ENCODE peak calls at places on chromosomes 6 and 20, in four cellular contexts. Q is HCT116, J is GM12878, P is K562. W is an unnamed sample.

GRCh38 chr6:112827793-112828192 is 480.7 kb downstream of the RFPL4B start:
- DNase-seq in Q (no peak), J (peak; percentile 62), P (no peak), W (no peak)

GRCh38 chr6:34393191-34393967 is 910 bp upstream of the NUDT3 start:
- DNase-seq in Q (no peak), J (no peak), P (no peak), W (no peak)

GRCh38 chr6:140669321-140669720 is 1294.9 kb upstream of the CITED2 start:
- DNase-seq in Q (no peak), J (no peak), P (no peak), W (no peak)

GRCh38 chr6:130815200-130816071 is 11.8 kb upstream of the SMLR1 start:
- DNase-seq in Q (no peak), J (no peak), P (no peak), W (no peak)

GRCh38 chr20:48788486-48789072 is 39.2 kb downstream of the PREX1 start:
- DNase-seq in Q (no peak), J (peak; percentile 94), P (no peak), W (no peak)

GRCh38 chr6:147170269-147170668 is 33.9 kb upstream of the STXBP5 start:
- DNase-seq in Q (no peak), J (no peak), P (no peak), W (no peak)

GRCh38 chr20:48629069-48629959 is 198.5 kb downstream of the PREX1 start:
- DNase-seq in Q (no peak), J (no peak), P (no peak), W (no peak)

GRCh38 chr6:112205521-112206458 is 48.6 kb downstream of the LAMA4 start:
- DNase-seq in Q (no peak), J (no peak), P (no peak), W (peak; percentile 19)

GRCh38 chr6:133769463-133769862 is 119.5 kb upstream of the TCF21 start:
- DNase-seq in Q (no peak), J (no peak), P (no peak), W (no peak)

GRCh38 chr6:21109421-21110178 is 484.0 kb upstream of the SOX4 start:
- DNase-seq in Q (peak; percentile 90), J (peak; percentile 19), P (peak; percentile 23), W (no peak)

GRCh38 chr6:393391-394221 is 2.1 kb downstream of the IRF4 start:
- DNase-seq in Q (no peak), J (no peak), P (no peak), W (no peak)

GRCh38 chr6:41621367-41621766 is 16.9 kb upstream of the MDFI start:
- DNase-seq in Q (no peak), J (no peak), P (no peak), W (no peak)

GRCh38 chr6:18211338-18211737 is 53.0 kb downstream of the DEK start:
- DNase-seq in Q (no peak), J (peak; percentile 91), P (no peak), W (peak; percentile 23)

GRCh38 chr6:17334265-17334664 is 53.1 kb downstream of the RBM24 start:
- DNase-seq in Q (no peak), J (no peak), P (no peak), W (no peak)

GRCh38 chr6:29926795-29927427 is 15.4 kb upstream of the HLA-A start:
- DNase-seq in Q (no peak), J (no peak), P (no peak), W (no peak)

GRCh38 chr6:155861821-155862220 is 406.2 kb upstream of the NOX3 start:
- DNase-seq in Q (no peak), J (no peak), P (no peak), W (no peak)

GRCh38 chr6:135257641-135258405 is 76.7 kb downstream of the MYB start:
- DNase-seq in Q (no peak), J (no peak), P (no peak), W (no peak)

GRCh38 chr6:37381579-37381978 is 27.8 kb downstream of the RNF8 start:
- DNase-seq in Q (peak; percentile 74), J (peak; percentile 32), P (peak; percentile 65), W (peak; percentile 46)

GRCh38 chr20:21615617-21616080 is 89.8 kb upstream of the PAX1 start:
- DNase-seq in Q (peak; percentile 26), J (no peak), P (peak; percentile 46), W (peak; percentile 34)

GRCh38 chr6:100230976-100231316 is 233.8 kb downstream of the SIM1 start:
- DNase-seq in Q (no peak), J (no peak), P (no peak), W (no peak)

GRCh38 chr6:53527249-53527765 is 17.6 kb downstream of the GCLC start:
- DNase-seq in Q (no peak), J (no peak), P (no peak), W (no peak)

GRCh38 chr20:21315138-21315537 is 12.0 kb downstream of the XRN2 start:
- DNase-seq in Q (no peak), J (no peak), P (no peak), W (no peak)

GRCh38 chr20:4158466-4159050 is 143.2 kb upstream of the RNF24 start:
- DNase-seq in Q (no peak), J (no peak), P (no peak), W (no peak)

GRCh38 chr6:134590449-134590848 is 272.5 kb upstream of the SGK1 start:
- DNase-seq in Q (no peak), J (no peak), P (no peak), W (no peak)

GRCh38 chr20:47561175-47561574 is 59.5 kb downstream of the NCOA3 start:
- DNase-seq in Q (no peak), J (no peak), P (no peak), W (no peak)

DNA sequence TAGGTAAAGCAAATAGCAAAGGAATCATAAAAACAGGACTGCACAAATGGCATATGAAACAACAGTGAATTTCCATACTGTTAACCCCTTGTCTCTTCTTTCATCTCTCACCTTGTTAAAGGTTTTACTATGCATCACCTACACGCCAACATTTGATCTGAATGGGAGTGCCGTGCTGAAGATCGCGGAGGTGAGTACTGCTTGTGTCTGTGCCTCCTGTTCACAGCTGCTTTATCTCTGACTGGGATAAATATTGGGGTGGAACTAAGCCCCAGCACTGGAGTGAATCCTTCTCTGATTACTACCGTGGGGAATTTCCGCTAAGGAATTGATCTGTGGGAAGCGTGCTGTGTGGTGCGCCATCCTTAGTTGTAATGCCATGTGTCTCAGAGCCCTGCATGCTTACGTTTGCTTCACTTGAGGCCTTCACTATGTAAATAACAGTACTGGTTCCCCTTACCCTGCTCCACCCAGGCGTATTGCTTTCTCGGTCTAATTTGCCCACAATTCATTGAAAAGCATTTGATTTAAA is 11.4 kb upstream of the PBOV1 start:
- DNase-seq in Q (no peak), J (no peak), P (no peak), W (no peak)
- TF ChIP-seq EGR1 in Q (no peak), J (no peak), P (no peak), W (no peak)

DNA sequence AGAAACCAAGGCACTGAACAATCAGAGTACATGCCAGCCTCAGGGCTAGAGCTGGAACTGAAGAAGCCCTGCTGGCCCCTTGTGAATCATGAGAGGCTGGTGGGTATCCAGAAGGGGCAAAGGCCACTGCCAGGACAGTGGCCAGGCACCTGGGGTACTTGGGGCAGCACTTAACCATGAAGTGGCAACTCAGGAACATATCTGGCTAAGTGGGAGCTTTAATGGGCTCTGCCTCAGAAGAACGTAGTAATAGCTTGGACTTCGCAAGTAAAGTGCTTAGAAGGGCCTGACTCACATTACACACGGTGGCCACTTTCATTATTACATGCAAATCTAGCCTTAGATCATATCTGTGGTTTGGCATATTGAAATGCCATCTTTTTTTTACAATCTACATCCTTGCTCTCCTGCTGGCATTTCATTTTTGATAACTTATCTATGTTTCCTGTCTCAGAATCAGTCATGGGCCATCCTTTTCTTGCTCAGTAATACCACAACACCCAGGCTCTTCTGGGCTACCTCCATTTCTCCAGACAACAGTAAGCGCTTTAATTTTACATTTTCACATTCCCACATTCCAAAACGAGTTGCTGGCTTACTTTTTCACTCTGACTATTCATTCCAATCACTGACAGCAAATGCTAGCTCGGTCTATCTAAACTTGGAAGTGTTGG is 21.6 kb downstream of the NAPB start:
- DNase-seq in Q (no peak), J (no peak), P (no peak), W (no peak)
- TF ChIP-seq EGR1 in Q (no peak), J (no peak), P (no peak), W (no peak)

DNA sequence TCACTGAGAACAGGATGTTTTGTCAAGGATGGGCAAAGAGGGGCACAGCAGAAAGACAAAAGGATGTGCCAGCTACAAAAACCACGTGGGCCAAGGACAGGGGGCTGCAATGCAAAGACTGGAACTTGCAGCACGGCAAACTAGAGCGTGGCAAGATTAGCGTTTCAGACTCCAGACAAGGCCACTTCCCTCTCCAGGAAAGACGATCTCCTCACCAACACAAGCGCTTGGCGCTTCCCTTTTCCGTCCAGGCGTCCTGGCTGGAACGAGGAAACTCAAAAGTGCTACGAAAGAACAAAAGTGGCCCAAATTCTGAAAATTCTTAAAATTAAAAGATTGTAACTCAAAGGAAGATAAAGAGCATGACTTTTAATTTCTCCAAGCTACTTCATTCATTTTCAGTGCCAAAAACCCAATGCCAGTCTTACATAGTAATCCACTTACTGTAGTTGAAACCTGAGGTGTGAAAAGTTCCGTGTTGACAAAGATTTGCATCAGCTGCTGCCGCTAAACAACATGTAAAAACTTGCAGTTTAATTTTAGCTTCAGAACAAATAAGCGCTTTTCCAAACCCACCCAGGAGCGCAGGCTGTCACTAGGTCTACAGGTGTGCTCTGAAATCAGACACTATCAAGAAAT is 207.1 kb upstream of the RREB1 start:
- DNase-seq in Q (no peak), J (no peak), P (no peak), W (no peak)
- TF ChIP-seq EGR1 in Q (no peak), J (no peak), P (no peak), W (no peak)

GRCh38 chr20:52207020-52207810 is 15.6 kb upstream of the ZFP64 start:
- DNase-seq in Q (no peak), J (no peak), P (no peak), W (no peak)

GRCh38 chr20:52210037-52210990 is 18.7 kb upstream of the ZFP64 start:
- DNase-seq in Q (no peak), J (no peak), P (peak; percentile 69), W (no peak)

GRCh38 chr20:52204136-52204535 is 12.6 kb upstream of the ZFP64 start:
- DNase-seq in Q (peak; percentile 8), J (no peak), P (peak; percentile 33), W (no peak)

GRCh38 chr20:52212943-52213342 is 21.4 kb upstream of the ZFP64 start:
- DNase-seq in Q (no peak), J (no peak), P (no peak), W (no peak)

GRCh38 chr20:52209154-52209571 is 17.6 kb upstream of the ZFP64 start:
- DNase-seq in Q (no peak), J (no peak), P (no peak), W (no peak)
- TF ChIP-seq EGR1 in Q (no peak), J (no peak), P (no peak), W (no peak)

GRCh38 chr6:129776542-129776941 is 66.6 kb upstream of the ARHGAP18 start:
- DNase-seq in Q (no peak), J (no peak), P (no peak), W (no peak)
- TF ChIP-seq EGR1 in Q (no peak), J (no peak), P (no peak), W (no peak)

GRCh38 chr6:73074175-73074574 is 151.1 kb downstream of the KHDC1L start:
- DNase-seq in Q (no peak), J (no peak), P (no peak), W (no peak)
- TF ChIP-seq EGR1 in Q (no peak), J (no peak), P (no peak), W (no peak)

DNA sequence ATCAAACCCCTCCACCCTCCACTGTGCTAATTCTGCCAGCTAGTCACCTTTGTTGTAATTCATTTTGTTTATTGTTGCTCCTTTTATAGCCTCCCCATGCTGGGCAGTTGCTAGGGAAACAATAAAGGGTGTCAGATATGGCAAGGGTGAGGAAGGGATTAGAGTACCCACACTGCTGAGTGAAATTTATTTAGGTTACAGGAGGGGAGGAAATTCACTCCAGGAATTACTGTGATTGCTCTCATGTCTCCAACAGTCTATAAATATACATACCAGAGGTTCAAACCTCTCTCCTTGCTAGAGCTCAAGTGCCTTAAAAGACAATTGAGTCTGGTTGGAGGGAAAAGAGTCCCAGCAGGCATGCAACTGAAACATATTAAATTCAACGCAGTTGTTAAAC is 90.6 kb upstream of the ADGRF1 start:
- DNase-seq in Q (no peak), J (no peak), P (no peak), W (no peak)
- TF ChIP-seq EGR1 in Q (no peak), J (no peak), P (no peak), W (no peak)